ENCODE peak calls at places on chromosomes 4 and X, in four cellular contexts. Q, S, X and M are unnamed samples.

GRCh38 chr4:38509551-38509950 is 154.4 kb upstream of the KLF3 start:
- DNase-seq in Q (no peak), S (no peak), X (no peak), M (no peak)

GRCh38 chr4:39004818-39005217 is 27.4 kb downstream of the TMEM156 start:
- DNase-seq in Q (no peak), S (no peak), X (no peak), M (no peak)

GRCh38 chr4:123055943-123056342 is 133.5 kb upstream of the NUDT6 start:
- DNase-seq in Q (no peak), S (no peak), X (no peak), M (no peak)

GRCh38 chr4:27398911-27399310 is 538.3 kb downstream of the STIM2 start:
- DNase-seq in Q (no peak), S (no peak), X (no peak), M (no peak)

GRCh38 chrX:2955281-2955680 is 26.1 kb upstream of the ARSD start:
- DNase-seq in Q (no peak), S (no peak), X (no peak), M (no peak)

GRCh38 chrX:67328496-67328895 is 215.3 kb upstream of the AR start:
- DNase-seq in Q (no peak), S (no peak), X (no peak), M (no peak)

GRCh38 chr4:173167793-173168395 is 717 bp upstream of the GALNT7 start:
- DNase-seq in Q (no peak), S (peak), X (no peak), M (no peak)

GRCh38 chr4:88818650-88819470 is 121.2 kb upstream of the NAP1L5 start:
- DNase-seq in Q (peak), S (peak), X (peak), M (peak)

GRCh38 chr4:108337923-108338322 is 169.2 kb upstream of the LEF1 start:
- DNase-seq in Q (peak), S (no peak), X (no peak), M (no peak)

GRCh38 chr4:32789026-32789608 is 2068.9 kb downstream of the PCDH7 start:
- DNase-seq in Q (no peak), S (no peak), X (no peak), M (no peak)
- TF ChIP-seq KDM1A in Q (no peak), S (no peak), X (no peak), M (no peak)

GRCh38 chr4:25767877-25768475 is 94.8 kb downstream of the SEL1L3 start:
- DNase-seq in Q (peak), S (peak), X (no peak), M (peak)
- TF ChIP-seq SIN3A in Q (no peak), S (no peak), X (no peak), M (no peak)

GRCh38 chr4:168522829-168523228 is 26.0 kb downstream of the PALLD start:
- DNase-seq in Q (no peak), S (no peak), X (no peak), M (no peak)

GRCh38 chr4:168524897-168525296 is 28.0 kb downstream of the PALLD start:
- DNase-seq in Q (no peak), S (no peak), X (no peak), M (no peak)

GRCh38 chr4:168522371-168522770 is 25.5 kb downstream of the PALLD start:
- DNase-seq in Q (no peak), S (no peak), X (no peak), M (no peak)

GRCh38 chr4:168521736-168522135 is 24.9 kb downstream of the PALLD start:
- DNase-seq in Q (no peak), S (no peak), X (no peak), M (no peak)

GRCh38 chr4:168524006-168524405 is 27.2 kb downstream of the PALLD start:
- DNase-seq in Q (no peak), S (no peak), X (no peak), M (no peak)
- TF ChIP-seq KDM1A in Q (no peak), S (no peak), X (no peak), M (no peak)

DNA sequence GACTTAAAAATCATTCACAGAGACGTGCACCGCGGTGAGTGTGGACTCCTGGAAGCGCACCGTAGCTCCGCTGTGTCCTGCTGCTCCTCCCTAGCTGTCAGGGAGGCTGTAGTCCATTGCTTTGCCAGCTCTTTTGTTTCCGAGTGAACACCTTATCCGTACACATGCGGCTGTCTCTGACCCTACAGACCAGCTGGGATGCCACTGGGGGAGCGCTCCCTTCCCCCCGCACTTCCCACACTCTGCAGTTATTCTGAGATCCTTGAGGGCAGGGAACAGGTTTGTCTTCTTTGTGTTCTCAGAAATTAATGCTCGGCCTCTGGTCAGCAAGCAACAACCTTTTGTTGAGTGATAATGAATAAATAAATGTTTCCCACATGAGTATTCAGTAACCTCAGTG is 33.7 kb upstream of the MSANTD1 start:
- DNase-seq in Q (no peak), S (no peak), X (no peak), M (no peak)
- TF ChIP-seq SIN3A in Q (no peak), S (no peak), X (no peak), M (no peak)